ENCODE peak calls at places on chromosomes 12 and 14, in eight cellular contexts. C, O, W, H, S, N, V and A are unnamed samples.

GRCh38 chr12:69388371-69388770 is 28.8 kb downstream of the YEATS4 start:
- DNase-seq in V (no peak), N (no peak), S (no peak), C (peak), H (no peak), O (peak), W (no peak), A (no peak)

GRCh38 chr12:3204143-3204542 is 127.0 kb downstream of the TSPAN9 start:
- DNase-seq in V (no peak), S (no peak), O (peak), N (no peak), H (no peak), C (no peak), W (no peak), A (no peak)

GRCh38 chr12:29428630-29429029 is 47.7 kb upstream of the ERGIC2 start:
- DNase-seq in S (no peak), V (no peak), W (no peak), O (no peak), N (no peak), C (peak), H (no peak), A (no peak)

GRCh38 chr12:27063250-27063851 is 19.0 kb downstream of the C12orf71 start:
- DNase-seq in C (no peak), W (no peak), N (no peak), O (no peak), H (no peak), V (no peak), S (no peak), A (no peak)

GRCh38 chr14:104688755-104689619 is at the start of gene INF2:
- DNase-seq in N (peak), W (peak), H (peak), O (peak), C (peak), S (no peak), V (peak), A (no peak)

GRCh38 chr14:29320261-29320660 is 553.7 kb downstream of the FOXG1 start:
- DNase-seq in N (no peak), H (no peak), O (no peak), W (no peak), V (no peak), S (no peak), C (peak), A (no peak)

GRCh38 chr12:78439666-78440065 is 424.9 kb upstream of the SYT1 start:
- DNase-seq in C (no peak), H (no peak), W (no peak), N (no peak), S (no peak), O (no peak), V (no peak), A (no peak)

GRCh38 chr12:57504033-57504432 is 16.2 kb downstream of the MARS1 start:
- DNase-seq in V (no peak), W (no peak), N (no peak), O (no peak), S (peak), H (no peak), C (no peak), A (no peak)

GRCh38 chr12:94372379-94372930 is 87.2 kb downstream of the CEP83 start:
- DNase-seq in V (no peak), C (no peak), S (no peak), W (no peak), O (no peak), N (no peak), H (no peak), A (no peak)

GRCh38 chr12:29763301-29763683 is 20.4 kb downstream of the TMTC1 start:
- DNase-seq in O (no peak), V (no peak), C (no peak), S (no peak), H (no peak), N (no peak), W (no peak), A (no peak)

GRCh38 chr12:62308201-62308600 is 48.0 kb downstream of the USP15 start:
- DNase-seq in C (no peak), W (no peak), O (no peak), S (no peak), N (no peak), V (no peak), H (no peak), A (no peak)

GRCh38 chr14:58574623-58575022 is 63.1 kb upstream of the DACT1 start:
- DNase-seq in C (no peak), W (no peak), O (no peak), N (no peak), H (no peak), S (no peak), V (no peak), A (no peak)

GRCh38 chr14:61532818-61533217 is 162.5 kb upstream of the HIF1A start:
- DNase-seq in S (no peak), V (no peak), O (no peak), H (no peak), C (no peak), W (no peak), N (no peak), A (no peak)

GRCh38 chr14:55585854-55586253 is 5.8 kb downstream of the KTN1 start:
- DNase-seq in C (peak), V (no peak), O (no peak), N (no peak), S (no peak), W (no peak), H (no peak), A (no peak)

GRCh38 chr14:69695664-69696527 is 71.0 kb upstream of the SRSF5 start:
- DNase-seq in W (no peak), C (no peak), S (peak), O (peak), V (peak), N (no peak), H (no peak), A (no peak)

GRCh38 chr12:122888232-122888752 is 7.6 kb downstream of the VPS37B start:
- DNase-seq in W (no peak), H (no peak), N (no peak), C (no peak), S (peak), V (peak), O (no peak), A (no peak)

GRCh38 chr14:103155826-103156394 is 32.6 kb downstream of the TNFAIP2 start:
- DNase-seq in C (no peak), V (no peak), O (no peak), H (no peak), S (no peak), N (no peak), W (no peak), A (no peak)